ENCODE peak calls at places on chromosomes 1 and 21, in nine cellular contexts. One of them, this sample, is unnamed.

GRCh38 chr1:69862906-69863305 is 295.2 kb downstream of the LRRC7 start:
- DNase-seq in AG04449: no peak
- DNase-seq in uterus: no peak
- DNase-seq in activated CD4-positive, CD25-positive, alpha-beta regulatory T cell treated with anti-CD3 and anti-CD28 coated beads, Interleukin-2, amount 50 U/mL, for 16 hours: no peak
- DNase-seq in mesenteric fat pad: no peak
- DNase-seq in Calu3: no peak
- DNase-seq in iPS DF 6.9: no peak
- DNase-seq in activated gamma-delta T cell treated with anti-CD3 and anti-CD28 coated beads, Interleukin-2, amount 50 U/mL, for 16 hours: no peak
- DNase-seq in stomach: no peak
- DNase-seq in this sample: no peak

GRCh38 chr1:31335007-31335406 is 37.9 kb downstream of the FABP3 start:
- DNase-seq in AG04449: no peak
- DNase-seq in Calu3: no peak
- DNase-seq in uterus: no peak
- DNase-seq in activated CD4-positive, CD25-positive, alpha-beta regulatory T cell treated with anti-CD3 and anti-CD28 coated beads, Interleukin-2, amount 50 U/mL, for 16 hours: no peak
- DNase-seq in iPS DF 6.9: no peak
- DNase-seq in mesenteric fat pad: no peak
- DNase-seq in stomach: no peak
- DNase-seq in activated gamma-delta T cell treated with anti-CD3 and anti-CD28 coated beads, Interleukin-2, amount 50 U/mL, for 16 hours: no peak
- DNase-seq in this sample: no peak

GRCh38 chr21:43864806-43865470 is at the start of gene AGPAT3:
- DNase-seq in activated gamma-delta T cell treated with anti-CD3 and anti-CD28 coated beads, Interleukin-2, amount 50 U/mL, for 16 hours: no peak
- DNase-seq in activated CD4-positive, CD25-positive, alpha-beta regulatory T cell treated with anti-CD3 and anti-CD28 coated beads, Interleukin-2, amount 50 U/mL, for 16 hours: no peak
- DNase-seq in uterus: no peak
- DNase-seq in mesenteric fat pad: no peak
- DNase-seq in stomach: no peak
- DNase-seq in AG04449: no peak
- DNase-seq in Calu3: no peak
- DNase-seq in iPS DF 6.9: no peak
- DNase-seq in this sample: no peak

GRCh38 chr1:154963643-154964042 is 2.1 kb upstream of the PYGO2 start:
- DNase-seq in Calu3: no peak
- DNase-seq in AG04449: no peak
- DNase-seq in mesenteric fat pad: no peak
- DNase-seq in activated gamma-delta T cell treated with anti-CD3 and anti-CD28 coated beads, Interleukin-2, amount 50 U/mL, for 16 hours: no peak
- DNase-seq in iPS DF 6.9: no peak
- DNase-seq in stomach: no peak
- DNase-seq in uterus: no peak
- DNase-seq in activated CD4-positive, CD25-positive, alpha-beta regulatory T cell treated with anti-CD3 and anti-CD28 coated beads, Interleukin-2, amount 50 U/mL, for 16 hours: no peak
- DNase-seq in this sample: no peak

GRCh38 chr1:100735244-100735643 is 15.7 kb downstream of the VCAM1 start:
- DNase-seq in uterus: no peak
- DNase-seq in stomach: no peak
- DNase-seq in activated CD4-positive, CD25-positive, alpha-beta regulatory T cell treated with anti-CD3 and anti-CD28 coated beads, Interleukin-2, amount 50 U/mL, for 16 hours: no peak
- DNase-seq in activated gamma-delta T cell treated with anti-CD3 and anti-CD28 coated beads, Interleukin-2, amount 50 U/mL, for 16 hours: no peak
- DNase-seq in mesenteric fat pad: no peak
- DNase-seq in AG04449: no peak
- DNase-seq in Calu3: no peak
- DNase-seq in iPS DF 6.9: no peak
- DNase-seq in this sample: no peak

GRCh38 chr1:192552619-192553225 is 22.9 kb upstream of the RGS1 start:
- DNase-seq in uterus: no peak
- DNase-seq in AG04449: no peak
- DNase-seq in iPS DF 6.9: no peak
- DNase-seq in stomach: no peak
- DNase-seq in Calu3: no peak
- DNase-seq in activated CD4-positive, CD25-positive, alpha-beta regulatory T cell treated with anti-CD3 and anti-CD28 coated beads, Interleukin-2, amount 50 U/mL, for 16 hours: no peak
- DNase-seq in activated gamma-delta T cell treated with anti-CD3 and anti-CD28 coated beads, Interleukin-2, amount 50 U/mL, for 16 hours: no peak
- DNase-seq in mesenteric fat pad: no peak
- DNase-seq in this sample: no peak

GRCh38 chr1:147669475-147670318 is 627 bp downstream of the ACP6 start:
- DNase-seq in uterus: peak; percentile 44
- DNase-seq in stomach: peak; percentile 48
- DNase-seq in activated CD4-positive, CD25-positive, alpha-beta regulatory T cell treated with anti-CD3 and anti-CD28 coated beads, Interleukin-2, amount 50 U/mL, for 16 hours: no peak
- DNase-seq in activated gamma-delta T cell treated with anti-CD3 and anti-CD28 coated beads, Interleukin-2, amount 50 U/mL, for 16 hours: peak; percentile 5
- DNase-seq in iPS DF 6.9: no peak
- DNase-seq in Calu3: peak; percentile 75
- DNase-seq in mesenteric fat pad: no peak
- DNase-seq in AG04449: no peak
- DNase-seq in this sample: no peak

GRCh38 chr1:24929876-24930702 is at the start of gene RUNX3:
- DNase-seq in iPS DF 6.9: no peak
- DNase-seq in uterus: peak; percentile 34
- DNase-seq in mesenteric fat pad: no peak
- DNase-seq in activated CD4-positive, CD25-positive, alpha-beta regulatory T cell treated with anti-CD3 and anti-CD28 coated beads, Interleukin-2, amount 50 U/mL, for 16 hours: peak; percentile 87
- DNase-seq in AG04449: no peak
- DNase-seq in activated gamma-delta T cell treated with anti-CD3 and anti-CD28 coated beads, Interleukin-2, amount 50 U/mL, for 16 hours: peak; percentile 88
- DNase-seq in Calu3: peak; percentile 62
- DNase-seq in stomach: peak; percentile 64
- DNase-seq in this sample: peak; percentile 89

GRCh38 chr1:206766251-206766856 is 4.2 kb upstream of the IL19 start:
- DNase-seq in Calu3: peak; percentile 61
- DNase-seq in activated CD4-positive, CD25-positive, alpha-beta regulatory T cell treated with anti-CD3 and anti-CD28 coated beads, Interleukin-2, amount 50 U/mL, for 16 hours: no peak
- DNase-seq in iPS DF 6.9: no peak
- DNase-seq in uterus: no peak
- DNase-seq in mesenteric fat pad: no peak
- DNase-seq in stomach: peak; percentile 37
- DNase-seq in activated gamma-delta T cell treated with anti-CD3 and anti-CD28 coated beads, Interleukin-2, amount 50 U/mL, for 16 hours: peak; percentile 51
- DNase-seq in AG04449: no peak
- DNase-seq in this sample: peak; percentile 85

GRCh38 chr1:231252336-231252735 is 11.3 kb downstream of the GNPAT start:
- DNase-seq in activated gamma-delta T cell treated with anti-CD3 and anti-CD28 coated beads, Interleukin-2, amount 50 U/mL, for 16 hours: no peak
- DNase-seq in mesenteric fat pad: no peak
- DNase-seq in AG04449: no peak
- DNase-seq in iPS DF 6.9: no peak
- DNase-seq in uterus: no peak
- DNase-seq in stomach: no peak
- DNase-seq in Calu3: no peak
- DNase-seq in activated CD4-positive, CD25-positive, alpha-beta regulatory T cell treated with anti-CD3 and anti-CD28 coated beads, Interleukin-2, amount 50 U/mL, for 16 hours: no peak
- DNase-seq in this sample: no peak

GRCh38 chr1:217965156-217965786 is 319.8 kb upstream of the RRP15 start:
- DNase-seq in AG04449: no peak
- DNase-seq in Calu3: no peak
- DNase-seq in mesenteric fat pad: no peak
- DNase-seq in activated gamma-delta T cell treated with anti-CD3 and anti-CD28 coated beads, Interleukin-2, amount 50 U/mL, for 16 hours: no peak
- DNase-seq in iPS DF 6.9: no peak
- DNase-seq in stomach: no peak
- DNase-seq in activated CD4-positive, CD25-positive, alpha-beta regulatory T cell treated with anti-CD3 and anti-CD28 coated beads, Interleukin-2, amount 50 U/mL, for 16 hours: no peak
- DNase-seq in uterus: no peak
- DNase-seq in this sample: no peak

GRCh38 chr1:246141306-246141705 is 365.8 kb downstream of the SMYD3 start:
- DNase-seq in iPS DF 6.9: no peak
- DNase-seq in stomach: no peak
- DNase-seq in uterus: no peak
- DNase-seq in AG04449: no peak
- DNase-seq in activated gamma-delta T cell treated with anti-CD3 and anti-CD28 coated beads, Interleukin-2, amount 50 U/mL, for 16 hours: no peak
- DNase-seq in mesenteric fat pad: no peak
- DNase-seq in activated CD4-positive, CD25-positive, alpha-beta regulatory T cell treated with anti-CD3 and anti-CD28 coated beads, Interleukin-2, amount 50 U/mL, for 16 hours: no peak
- DNase-seq in Calu3: no peak
- DNase-seq in this sample: no peak

GRCh38 chr1:23456226-23456625 is 27.8 kb downstream of the ASAP3 start:
- DNase-seq in activated CD4-positive, CD25-positive, alpha-beta regulatory T cell treated with anti-CD3 and anti-CD28 coated beads, Interleukin-2, amount 50 U/mL, for 16 hours: no peak
- DNase-seq in AG04449: no peak
- DNase-seq in uterus: no peak
- DNase-seq in iPS DF 6.9: no peak
- DNase-seq in stomach: no peak
- DNase-seq in mesenteric fat pad: no peak
- DNase-seq in Calu3: no peak
- DNase-seq in activated gamma-delta T cell treated with anti-CD3 and anti-CD28 coated beads, Interleukin-2, amount 50 U/mL, for 16 hours: no peak
- DNase-seq in this sample: no peak

GRCh38 chr1:59125711-59126320 is 171.1 kb upstream of the FGGY start:
- DNase-seq in Calu3: no peak
- DNase-seq in activated CD4-positive, CD25-positive, alpha-beta regulatory T cell treated with anti-CD3 and anti-CD28 coated beads, Interleukin-2, amount 50 U/mL, for 16 hours: no peak
- DNase-seq in activated gamma-delta T cell treated with anti-CD3 and anti-CD28 coated beads, Interleukin-2, amount 50 U/mL, for 16 hours: no peak
- DNase-seq in AG04449: no peak
- DNase-seq in stomach: no peak
- DNase-seq in iPS DF 6.9: no peak
- DNase-seq in mesenteric fat pad: no peak
- DNase-seq in uterus: no peak
- DNase-seq in this sample: no peak

This sample was measured in NK-92 treated with Interleukin-12 subunit alpha and Interleukin-12 subunit beta, amount 100 ng/mL, for 24 hours.